ENCODE peak calls at places on chromosomes 5 and 9, in eight cellular contexts. H, J, E, G, W, D, O and X are unnamed samples.

GRCh38 chr5:127561254-127561653 is 43.8 kb downstream of the PRRC1 start:
- DNase-seq in H (no peak), J (no peak), E (no peak), G (no peak), W (no peak), D (no peak), O (no peak), X (no peak)

GRCh38 chr5:157143127-157143959 is 678 bp upstream of the MED7 start:
- DNase-seq in H (peak), J (peak), E (peak), G (peak), W (peak), D (peak), O (peak), X (no peak)

GRCh38 chr9:4116091-4116581 is 183.7 kb downstream of the GLIS3 start:
- DNase-seq in H (no peak), J (no peak), E (no peak), G (no peak), W (no peak), D (no peak), O (no peak), X (no peak)

GRCh38 chr5:139406960-139407359 is 3.1 kb upstream of the SPATA24 start:
- DNase-seq in H (no peak), J (no peak), E (no peak), G (no peak), W (no peak), D (no peak), O (no peak), X (no peak)

GRCh38 chr9:20040991-20041606 is 252.3 kb upstream of the SLC24A2 start:
- DNase-seq in H (no peak), J (no peak), E (no peak), G (no peak), W (no peak), D (no peak), O (no peak), X (no peak)

GRCh38 chr9:123377211-123377971 is 21.4 kb downstream of the CRB2 start:
- DNase-seq in H (no peak), J (peak), E (no peak), G (no peak), W (no peak), D (peak), O (no peak), X (no peak)

GRCh38 chr9:38120961-38121360 is 51.9 kb upstream of the SHB start:
- DNase-seq in H (no peak), J (no peak), E (no peak), G (no peak), W (no peak), D (no peak), O (no peak), X (no peak)

GRCh38 chr5:60541980-60542379 is 158.0 kb downstream of the DEPDC1B start:
- DNase-seq in H (no peak), J (no peak), E (no peak), G (no peak), W (no peak), D (no peak), O (no peak), X (no peak)

GRCh38 chr5:16461782-16462181 is 3.8 kb downstream of the ZNF622 start:
- DNase-seq in H (no peak), J (no peak), E (no peak), G (no peak), W (no peak), D (no peak), O (no peak), X (no peak)

GRCh38 chr5:15501057-15501791 is 1.2 kb downstream of the FBXL7 start:
- DNase-seq in H (no peak), J (peak), E (peak), G (peak), W (no peak), D (peak), O (peak), X (no peak)

GRCh38 chr5:113266913-113267227 is 167.9 kb downstream of the TSSK1B start:
- DNase-seq in H (no peak), J (no peak), E (no peak), G (no peak), W (no peak), D (no peak), O (no peak), X (peak)

GRCh38 chr9:93819905-93820304 is 135.2 kb downstream of the BARX1 start:
- DNase-seq in H (no peak), J (no peak), E (no peak), G (no peak), W (no peak), D (no peak), O (no peak), X (no peak)

GRCh38 chr5:113029614-113030013 is 53.0 kb downstream of the DCP2 start:
- DNase-seq in H (no peak), J (no peak), E (no peak), G (no peak), W (no peak), D (no peak), O (no peak), X (no peak)

GRCh38 chr5:4549351-4549750 is 590.8 kb upstream of the ADAMTS16 start:
- DNase-seq in H (no peak), J (no peak), E (no peak), G (no peak), W (no peak), D (no peak), O (no peak), X (no peak)

GRCh38 chr5:91474201-91474600 is 91.1 kb upstream of the ARRDC3 start:
- DNase-seq in H (no peak), J (no peak), E (no peak), G (no peak), W (no peak), D (no peak), O (no peak), X (no peak)

GRCh38 chr9:126650830-126651341 is 37.2 kb downstream of the LMX1B start:
- DNase-seq in H (no peak), J (no peak), E (no peak), G (no peak), W (no peak), D (peak), O (no peak), X (no peak)

GRCh38 chr5:96312383-96312782 is 120.7 kb downstream of the PCSK1 start:
- DNase-seq in H (no peak), J (no peak), E (no peak), G (no peak), W (no peak), D (no peak), O (no peak), X (no peak)

GRCh38 chr9:114007991-114008666 is 70.0 kb downstream of the AMBP start:
- DNase-seq in H (peak), J (peak), E (no peak), G (peak), W (no peak), D (no peak), O (peak), X (no peak)

GRCh38 chr9:106575903-106576755 is 286.8 kb upstream of the ZNF462 start:
- DNase-seq in H (no peak), J (no peak), E (no peak), G (no peak), W (no peak), D (no peak), O (no peak), X (no peak)

GRCh38 chr5:126446498-126447224 is 23.5 kb downstream of the GRAMD2B start:
- DNase-seq in H (no peak), J (no peak), E (no peak), G (no peak), W (peak), D (peak), O (no peak), X (peak)

GRCh38 chr9:92147030-92147853 is 32.0 kb upstream of the SPTLC1 start:
- DNase-seq in H (peak), J (peak), E (peak), G (peak), W (no peak), D (no peak), O (no peak), X (peak)

GRCh38 chr9:130026583-130027427 is 16.2 kb downstream of the FNBP1 start:
- DNase-seq in H (no peak), J (no peak), E (no peak), G (no peak), W (no peak), D (no peak), O (peak), X (no peak)

GRCh38 chr5:107147584-107147983 is 523.2 kb downstream of the EFNA5 start:
- DNase-seq in H (no peak), J (no peak), E (no peak), G (no peak), W (no peak), D (no peak), O (no peak), X (no peak)

GRCh38 chr5:168803541-168803940 is 224.4 kb upstream of the PANK3 start:
- DNase-seq in H (no peak), J (no peak), E (no peak), G (no peak), W (no peak), D (no peak), O (no peak), X (no peak)

GRCh38 chr5:95178046-95178651 is 106.7 kb downstream of the MCTP1 start:
- DNase-seq in H (no peak), J (no peak), E (no peak), G (no peak), W (no peak), D (no peak), O (no peak), X (no peak)

GRCh38 chr5:5419291-5420210 is 2.9 kb upstream of the ICE1 start:
- DNase-seq in H (no peak), J (peak), E (no peak), G (no peak), W (no peak), D (no peak), O (no peak), X (peak)

GRCh38 chr5:53730938-53731337 is 170.5 kb downstream of the NDUFS4 start:
- DNase-seq in H (no peak), J (no peak), E (no peak), G (no peak), W (no peak), D (no peak), O (no peak), X (no peak)

GRCh38 chr5:117803533-117803932 is 1184.8 kb downstream of the DTWD2 start:
- DNase-seq in H (no peak), J (no peak), E (no peak), G (no peak), W (no peak), D (no peak), O (no peak), X (no peak)

GRCh38 chr9:128416432-128417019 is 4.1 kb upstream of the CERCAM start:
- DNase-seq in H (no peak), J (no peak), E (no peak), G (no peak), W (no peak), D (no peak), O (no peak), X (no peak)

GRCh38 chr5:119289413-119289812 is 66.4 kb upstream of the TNFAIP8 start:
- DNase-seq in H (no peak), J (no peak), E (no peak), G (no peak), W (no peak), D (no peak), O (no peak), X (no peak)

GRCh38 chr5:160083501-160083900 is 35.7 kb downstream of the PWWP2A start:
- DNase-seq in H (no peak), J (no peak), E (no peak), G (no peak), W (no peak), D (no peak), O (no peak), X (no peak)

GRCh38 chr5:122501087-122501435 is 189.0 kb downstream of the SNCAIP start:
- DNase-seq in H (no peak), J (no peak), E (no peak), G (peak), W (no peak), D (no peak), O (no peak), X (no peak)

GRCh38 chr5:56481998-56482698 is 249.0 kb upstream of the ANKRD55 start:
- DNase-seq in H (no peak), J (no peak), E (no peak), G (no peak), W (no peak), D (no peak), O (no peak), X (no peak)

GRCh38 chr5:19739691-19740090 is 248.3 kb downstream of the CDH18 start:
- DNase-seq in H (no peak), J (no peak), E (no peak), G (peak), W (no peak), D (no peak), O (no peak), X (no peak)

GRCh38 chr5:58354827-58355226 is 105.1 kb downstream of the PLK2 start:
- DNase-seq in H (no peak), J (no peak), E (no peak), G (no peak), W (no peak), D (no peak), O (no peak), X (no peak)

GRCh38 chr9:33032865-33033264 is 7.8 kb downstream of the DNAJA1 start:
- DNase-seq in H (no peak), J (no peak), E (no peak), G (no peak), W (no peak), D (no peak), O (no peak), X (no peak)
- H3K27ac ChIP-seq in H (no peak), J (no peak), E (no peak), G (no peak), W (no peak), D (no peak), O (no peak), X (no peak)

DNA sequence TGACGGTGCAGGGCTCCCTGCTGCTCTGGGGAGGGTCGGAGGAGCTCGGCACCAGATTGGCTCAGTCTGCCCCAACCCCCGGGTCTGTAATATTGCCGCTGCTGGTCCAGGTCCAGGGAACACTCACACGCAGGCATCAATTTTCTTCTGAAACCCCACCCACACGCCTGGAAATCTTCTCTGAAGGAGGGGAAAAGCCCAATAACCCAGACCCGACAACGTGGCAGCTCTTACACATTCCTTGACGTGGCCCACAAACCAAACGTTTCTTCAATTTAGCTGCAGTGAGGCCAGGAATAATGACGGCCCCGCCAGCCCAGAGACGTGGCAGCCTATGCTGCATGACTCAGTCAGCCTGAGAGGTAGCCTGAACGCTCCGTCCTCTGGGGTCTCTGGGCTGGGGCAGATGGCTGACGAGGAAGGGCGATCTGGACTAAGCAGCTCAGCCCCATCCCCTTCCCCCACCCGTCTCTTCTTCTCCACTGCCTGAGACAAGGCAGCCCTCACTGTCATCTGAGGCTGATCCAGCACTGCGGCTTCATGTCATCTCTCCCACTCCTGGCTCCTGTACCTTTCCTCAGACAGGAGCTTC is 9.9 kb upstream of the SPARC start:
- DNase-seq in H (no peak), J (peak), E (peak), G (peak), W (no peak), D (peak), O (peak), X (no peak)
- H3K27ac ChIP-seq in H (peak), J (peak), E (peak), G (peak), W (no peak), D (peak), O (peak), X (no peak)

DNA sequence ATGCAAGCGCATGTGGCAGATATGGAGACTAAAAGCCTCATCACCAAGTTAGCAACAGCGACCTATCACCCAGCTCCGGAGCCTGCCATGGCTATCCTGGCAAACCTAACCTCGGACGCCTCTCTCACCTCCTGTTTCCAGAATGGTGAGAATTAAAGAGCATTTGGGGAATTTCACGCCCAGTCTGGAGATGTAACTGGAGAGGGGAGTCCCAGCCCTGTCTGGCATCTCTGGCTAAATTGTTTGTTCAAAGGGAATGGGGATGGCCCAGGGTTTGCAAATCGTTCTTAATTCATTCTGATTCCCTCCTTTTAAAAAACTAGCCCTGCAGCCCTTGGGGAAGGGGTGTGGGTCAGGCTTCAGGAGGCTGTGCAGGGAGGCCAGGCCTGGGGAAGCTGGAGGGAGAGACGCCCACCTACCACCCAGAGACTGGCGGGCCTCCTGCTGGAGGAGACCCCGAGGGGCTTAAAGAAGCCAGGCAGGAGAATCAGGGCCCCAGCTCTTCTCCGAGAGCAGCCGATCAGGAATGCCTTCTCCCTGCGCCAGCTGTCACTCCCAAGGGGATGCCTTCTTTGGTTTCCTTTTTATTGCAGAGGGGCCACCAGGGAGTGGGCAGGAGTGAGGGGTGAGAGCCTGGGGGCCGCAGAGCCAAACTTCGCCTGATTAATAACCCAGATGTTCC is 971 bp upstream of the COL5A1 start:
- DNase-seq in H (no peak), J (no peak), E (no peak), G (no peak), W (no peak), D (no peak), O (no peak), X (no peak)
- H3K27ac ChIP-seq in H (peak), J (peak), E (peak), G (peak), W (no peak), D (peak), O (peak), X (no peak)

GRCh38 chr5:149356391-149356790 is 1.5 kb upstream of the PCYOX1L start:
- DNase-seq in H (no peak), J (no peak), E (no peak), G (no peak), W (no peak), D (no peak), O (no peak), X (no peak)

GRCh38 chr5:149358294-149358651 is 427 bp downstream of the PCYOX1L start:
- DNase-seq in H (peak), J (peak), E (peak), G (peak), W (peak), D (peak), O (peak), X (no peak)

GRCh38 chr5:149360262-149360661 is 2.4 kb downstream of the PCYOX1L start:
- DNase-seq in H (no peak), J (no peak), E (no peak), G (no peak), W (no peak), D (no peak), O (no peak), X (no peak)

GRCh38 chr5:149357370-149358293 is at the start of gene PCYOX1L:
- DNase-seq in H (peak), J (peak), E (peak), G (peak), W (peak), D (peak), O (peak), X (peak)

GRCh38 chr5:149358818-149359217 is 972 bp downstream of the PCYOX1L start:
- DNase-seq in H (no peak), J (no peak), E (no peak), G (no peak), W (no peak), D (no peak), O (no peak), X (no peak)
- H3K27ac ChIP-seq in H (no peak), J (no peak), E (no peak), G (peak), W (no peak), D (no peak), O (no peak), X (no peak)